ENCODE peak calls at places on chromosomes 2 and 18, in four cellular contexts. R is transverse colon, N is endothelial cell of umbilical vein, T is mammary epithelial cell. Q is an unnamed sample.
A peak's percentile ranks its signal among the peaks of the same experiment; 100 is the strongest.

GRCh38 chr2:236717719-236718118 is 148.1 kb downstream of the ACKR3 start:
- DNase-seq in R (no peak), N (no peak), T (no peak), Q (no peak)

GRCh38 chr2:96407919-96408550 is 72.5 kb downstream of the NCAPH start:
- DNase-seq in R (no peak), N (no peak), T (no peak), Q (no peak)

GRCh38 chr2:58427572-58428285 is 186.6 kb upstream of the FANCL start:
- DNase-seq in R (no peak), N (peak; percentile 34), T (peak; percentile 18), Q (no peak)

GRCh38 chr2:9110893-9111569 is 95.6 kb upstream of the ASAP2 start:
- DNase-seq in R (no peak), N (no peak), T (no peak), Q (no peak)

GRCh38 chr2:5915926-5916325 is 223.7 kb downstream of the SOX11 start:
- DNase-seq in R (no peak), N (no peak), T (no peak), Q (no peak)

GRCh38 chr2:228705331-228705730 is 523.8 kb upstream of the SPHKAP start:
- DNase-seq in R (no peak), N (no peak), T (no peak), Q (no peak)

GRCh38 chr2:118371500-118371899 is 283.2 kb downstream of the INSIG2 start:
- DNase-seq in R (no peak), N (no peak), T (peak; percentile 32), Q (no peak)

GRCh38 chr2:171893196-171893823 is 734 bp downstream of the SLC25A12 start:
- DNase-seq in R (no peak), N (no peak), T (peak; percentile 12), Q (no peak)

GRCh38 chr2:100427627-100428258 is 10.3 kb upstream of the CHST10 start:
- DNase-seq in R (peak; percentile 71), N (peak; percentile 52), T (peak; percentile 35), Q (no peak)

GRCh38 chr2:29345236-29345635 is 230.0 kb downstream of the CLIP4 start:
- DNase-seq in R (no peak), N (no peak), T (no peak), Q (no peak)

GRCh38 chr18:76720683-76721082 is 101.7 kb upstream of the ZNF236 start:
- DNase-seq in R (no peak), N (no peak), T (no peak), Q (no peak)

GRCh38 chr18:35203001-35203553 is 37.8 kb upstream of the ZNF397 start:
- DNase-seq in R (no peak), N (peak; percentile 42), T (no peak), Q (no peak)

GRCh38 chr2:238139141-238139840 is 823 bp downstream of the KLHL30 start:
- DNase-seq in R (no peak), N (no peak), T (no peak), Q (no peak)

GRCh38 chr2:147806846-147807245 is 38.0 kb upstream of the ACVR2A start:
- DNase-seq in R (no peak), N (no peak), T (no peak), Q (no peak)

DNA sequence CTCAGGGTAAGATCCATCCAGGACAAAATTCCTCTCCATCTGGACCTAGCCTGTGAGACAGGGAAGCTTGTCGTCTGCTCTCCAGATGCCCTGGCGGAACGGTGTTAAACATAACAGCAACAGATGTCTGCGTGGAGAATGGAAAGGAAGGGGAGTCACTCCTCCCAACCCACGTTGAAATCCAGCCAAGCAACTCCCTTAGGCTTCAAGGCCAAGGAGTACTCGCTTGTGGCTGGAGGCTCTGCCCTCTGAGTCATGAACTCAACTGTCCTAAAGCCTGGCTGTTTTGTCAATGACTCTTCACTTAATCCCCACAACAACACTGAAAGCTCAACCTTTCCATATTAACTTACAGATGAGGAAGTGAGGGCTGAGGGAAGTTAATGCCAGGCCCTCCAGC is 42.2 kb downstream of the TPO start:
- DNase-seq in R (no peak), N (no peak), T (no peak), Q (no peak)
- H3K27me3 ChIP-seq in R (peaks cover under 1% of the 10 kb centered on the region), N (no peaks in the 10 kb centered on the region), T (no peaks in the 10 kb centered on the region), Q (no peaks in the 10 kb centered on the region)

GRCh38 chr18:66894851-66895250 is 291.0 kb upstream of the CDH19 start:
- DNase-seq in R (no peak), N (no peak), T (no peak), Q (no peak)
- H3K4me1 ChIP-seq in R (no peaks in the 10 kb centered on the region), N (no peaks in the 10 kb centered on the region), T (no peaks in the 10 kb centered on the region), Q (no peaks in the 10 kb centered on the region)

GRCh38 chr2:160479269-160479668 is 14.3 kb downstream of the RBMS1 start:
- DNase-seq in R (no peak), N (no peak), T (no peak), Q (no peak)
- H3K27ac ChIP-seq in R (no peak overlapping the region), N (no peak overlapping the region), T (no peak overlapping the region), Q (no peak overlapping the region)

GRCh38 chr2:239611222-239611795 is 210.5 kb upstream of the HDAC4 start:
- DNase-seq in R (no peak), N (no peak), T (no peak), Q (no peak)

GRCh38 chr2:239610457-239611221 is 209.8 kb upstream of the HDAC4 start:
- DNase-seq in R (no peak), N (no peak), T (no peak), Q (no peak)

GRCh38 chr2:239608723-239609122 is 207.9 kb upstream of the HDAC4 start:
- DNase-seq in R (no peak), N (no peak), T (no peak), Q (no peak)

GRCh38 chr2:239609162-239609561 is 208.3 kb upstream of the HDAC4 start:
- DNase-seq in R (no peak), N (no peak), T (no peak), Q (no peak)

DNA sequence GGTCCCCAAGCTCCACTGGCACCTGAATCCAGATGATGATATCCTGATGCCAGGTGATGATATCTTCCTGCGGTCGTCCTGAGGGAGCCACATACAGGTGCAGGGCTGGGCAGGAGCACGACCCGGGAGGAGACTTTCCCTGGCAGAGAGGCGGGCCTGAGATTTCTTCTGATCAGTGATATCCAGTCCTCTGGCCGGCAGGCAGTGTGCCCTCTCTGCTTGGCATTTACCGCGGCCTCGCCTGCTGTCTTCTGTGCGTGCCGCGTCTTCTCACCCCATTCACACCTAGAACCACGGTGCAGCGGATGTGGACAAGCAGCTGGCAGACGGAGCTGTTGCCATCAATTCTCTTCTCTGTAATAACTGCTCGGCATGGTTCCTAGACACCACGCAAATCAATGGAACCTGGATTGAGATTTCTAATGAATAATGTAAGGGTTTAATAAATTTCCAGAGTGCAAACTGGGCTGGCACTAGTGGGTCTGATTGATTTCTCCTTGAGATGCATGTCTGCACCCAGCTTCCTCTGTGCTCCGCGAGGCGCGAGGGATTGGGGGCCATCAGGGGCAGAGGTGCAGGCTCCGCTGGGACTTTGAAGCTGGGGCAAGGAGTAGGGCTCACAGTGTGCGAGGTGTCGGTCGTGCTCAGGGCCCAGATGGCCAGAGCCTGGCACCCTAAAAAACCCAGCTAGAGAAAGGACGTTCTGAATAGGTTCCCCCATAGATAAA is 208.9 kb upstream of the HDAC4 start:
- DNase-seq in R (no peak), N (no peak), T (no peak), Q (no peak)
- H3K27me3 ChIP-seq in R (peaks cover 5% of the 10 kb centered on the region), N (no peaks in the 10 kb centered on the region), T (no peaks in the 10 kb centered on the region), Q (peaks cover 6% of the 10 kb centered on the region)

DNA sequence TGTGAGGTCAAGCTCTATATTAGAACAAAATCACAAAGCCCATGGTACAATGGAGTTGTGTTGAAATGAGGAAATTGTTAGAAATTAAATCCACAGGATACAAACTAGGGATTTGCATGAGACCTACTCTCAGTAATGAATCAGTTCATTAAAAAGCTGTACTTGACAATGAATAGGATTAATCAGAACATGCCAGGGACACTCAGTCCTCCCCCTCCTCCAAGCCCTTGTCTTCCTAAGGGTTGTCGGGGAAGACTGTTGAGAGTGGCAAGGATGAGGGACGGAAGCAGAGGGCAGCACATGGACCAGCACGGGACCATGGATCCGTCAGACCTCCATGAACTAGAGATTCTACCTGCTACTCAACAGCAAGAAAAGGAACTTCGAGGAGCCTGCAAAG is 39.8 kb downstream of the SPRED2 start:
- DNase-seq in R (no peak), N (no peak), T (no peak), Q (no peak)
- H3K4me1 ChIP-seq in R (peaks cover 12% of the 10 kb centered on the region), N (no peaks in the 10 kb centered on the region), T (peaks cover 68% of the 10 kb centered on the region), Q (peaks cover 39% of the 10 kb centered on the region)

GRCh38 chr2:25420820-25421237 is 79.1 kb upstream of the DNMT3A start:
- DNase-seq in R (peak; percentile 42), N (no peak), T (no peak), Q (no peak)

GRCh38 chr2:25421289-25421688 is 79.6 kb upstream of the DNMT3A start:
- DNase-seq in R (no peak), N (no peak), T (no peak), Q (no peak)

GRCh38 chr2:25418944-25419677 is 77.4 kb upstream of the DNMT3A start:
- DNase-seq in R (no peak), N (no peak), T (no peak), Q (no peak)

GRCh38 chr2:25417715-25418369 is 76.1 kb upstream of the DNMT3A start:
- DNase-seq in R (no peak), N (no peak), T (no peak), Q (no peak)

GRCh38 chr2:25419678-25420242 is 78.0 kb upstream of the DNMT3A start:
- DNase-seq in R (peak; percentile 56), N (no peak), T (no peak), Q (no peak)
- H3K27ac ChIP-seq in R (no peak overlapping the region), N (no peak overlapping the region), T (no peak overlapping the region), Q (no peak overlapping the region)

DNA sequence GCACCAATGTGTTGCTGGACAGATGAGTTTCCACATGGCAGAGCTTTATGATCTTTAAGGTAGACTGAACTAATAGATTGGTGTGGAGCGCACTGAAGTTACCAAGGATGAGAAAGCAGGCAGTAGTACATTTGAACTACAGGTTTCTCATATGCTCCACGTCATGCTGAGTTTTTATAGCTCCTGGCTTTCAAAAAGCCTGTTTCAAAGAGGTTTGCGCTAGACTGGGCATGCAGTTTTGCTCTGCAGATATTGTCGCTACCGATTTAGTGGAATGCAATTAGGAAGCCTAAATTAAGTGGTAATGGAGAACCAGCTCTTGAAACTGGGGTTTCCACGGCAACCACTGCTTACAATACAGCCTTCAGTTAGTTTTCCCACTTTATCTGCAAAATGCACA is 151.5 kb upstream of the POU3F3 start:
- DNase-seq in R (no peak), N (no peak), T (no peak), Q (no peak)
- H3K27me3 ChIP-seq in R (no peaks in the 10 kb centered on the region), N (no peaks in the 10 kb centered on the region), T (no peaks in the 10 kb centered on the region), Q (peaks cover 11% of the 10 kb centered on the region)

GRCh38 chr2:26843041-26843440 is 4.9 kb upstream of the DPYSL5 start:
- DNase-seq in R (no peak), N (no peak), T (no peak), Q (no peak)
- H3K4me1 ChIP-seq in R (peaks cover 9% of the 10 kb centered on the region), N (no peaks in the 10 kb centered on the region), T (peaks cover 12% of the 10 kb centered on the region), Q (peaks cover 19% of the 10 kb centered on the region)

DNA sequence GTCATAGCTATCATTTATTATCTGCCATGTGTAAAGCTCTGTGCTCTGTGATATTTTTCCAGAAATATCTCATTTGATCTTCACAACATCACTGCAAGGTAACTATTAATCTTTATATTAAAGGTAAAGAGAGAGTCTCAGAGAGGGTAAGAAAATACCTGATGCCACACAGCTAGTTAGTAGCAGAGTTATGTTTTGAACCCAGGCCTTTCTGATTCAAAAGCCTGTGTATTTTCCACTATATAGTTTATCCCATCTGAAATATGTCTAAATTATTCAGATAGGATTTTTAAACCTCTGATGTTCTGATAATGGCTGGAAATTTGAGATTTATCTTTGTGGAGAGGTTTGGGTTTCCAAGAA is 10.1 kb downstream of the INPP1 start:
- DNase-seq in R (no peak), N (no peak), T (no peak), Q (no peak)
- H3K27ac ChIP-seq in R (peak overlapping the region; percentile 24), N (no peak overlapping the region), T (peak overlapping the region; percentile 74), Q (peak overlapping the region; percentile 74)